ENCODE peak calls at places on chromosome 13, in nine cellular contexts. E is uterus, O is PC-3, Z is breast epithelium, Q is Peyer's patch, X is A549, Y is mammary epithelial cell, W is spleen, B is ascending aorta. I is an unnamed sample.

GRCh38 chr13:49258097-49258796 is 10.5 kb downstream of the CDADC1 start:
- DNase-seq in E (no peak), O (no peak), Z (no peak), Q (no peak), X (no peak), Y (no peak), W (no peak), B (no peak), I (no peak)

GRCh38 chr13:79392882-79393563 is 13.0 kb downstream of the RBM26 start:
- DNase-seq in E (no peak), O (peak; percentile 58), Z (no peak), Q (no peak), X (no peak), Y (peak; percentile 91), W (no peak), B (no peak), I (no peak)

GRCh38 chr13:79455331-79455730 is 25.6 kb upstream of the NDFIP2 start:
- DNase-seq in E (no peak), O (peak; percentile 42), Z (no peak), Q (no peak), X (no peak), Y (peak; percentile 15), W (no peak), B (no peak), I (no peak)

GRCh38 chr13:40539954-40540706 is 126.3 kb downstream of the FOXO1 start:
- DNase-seq in E (no peak), O (peak; percentile 84), Z (no peak), Q (no peak), X (peak; percentile 30), Y (peak; percentile 53), W (no peak), B (no peak), I (peak; percentile 48)

GRCh38 chr13:94416454-94417080 is 62.9 kb downstream of the DCT start:
- DNase-seq in E (no peak), O (peak; percentile 49), Z (no peak), Q (no peak), X (no peak), Y (peak; percentile 15), W (no peak), B (no peak), I (peak; percentile 51)

GRCh38 chr13:106098778-106099177 is 436.7 kb downstream of the EFNB2 start:
- DNase-seq in E (no peak), O (no peak), Z (no peak), Q (no peak), X (no peak), Y (no peak), W (no peak), B (no peak), I (no peak)

GRCh38 chr13:67367385-67367784 is 137.2 kb upstream of the PCDH9 start:
- DNase-seq in E (no peak), O (no peak), Z (no peak), Q (no peak), X (no peak), Y (no peak), W (no peak), B (no peak), I (no peak)

GRCh38 chr13:40982772-40983171 is 36.3 kb downstream of the ELF1 start:
- DNase-seq in E (peak; percentile 43), O (no peak), Z (no peak), Q (no peak), X (no peak), Y (peak; percentile 37), W (no peak), B (no peak), I (no peak)

GRCh38 chr13:31431722-31432137 is 232.0 kb downstream of the B3GLCT start:
- DNase-seq in E (peak; percentile 67), O (peak; percentile 58), Z (no peak), Q (no peak), X (peak; percentile 13), Y (peak; percentile 21), W (no peak), B (peak; percentile 76), I (peak; percentile 22)

GRCh38 chr13:106491928-106492327 is 43.5 kb downstream of the EFNB2 start:
- DNase-seq in E (no peak), O (no peak), Z (no peak), Q (no peak), X (no peak), Y (no peak), W (no peak), B (no peak), I (no peak)

GRCh38 chr13:67351915-67352314 is 121.8 kb upstream of the PCDH9 start:
- DNase-seq in E (no peak), O (no peak), Z (no peak), Q (no peak), X (no peak), Y (no peak), W (no peak), B (no peak), I (no peak)

GRCh38 chr13:90430127-90430526 is 917.4 kb upstream of the MIR17HG start:
- DNase-seq in E (no peak), O (no peak), Z (no peak), Q (no peak), X (no peak), Y (no peak), W (no peak), B (no peak), I (no peak)

GRCh38 chr13:32530841-32531253 is 7.7 kb downstream of the N4BP2L2 start:
- DNase-seq in E (peak; percentile 30), O (no peak), Z (no peak), Q (no peak), X (no peak), Y (peak; percentile 21), W (no peak), B (no peak), I (no peak)

GRCh38 chr13:20715340-20715732 is 11.8 kb downstream of the IL17D start:
- DNase-seq in E (no peak), O (no peak), Z (no peak), Q (no peak), X (no peak), Y (no peak), W (no peak), B (no peak), I (no peak)

DNA sequence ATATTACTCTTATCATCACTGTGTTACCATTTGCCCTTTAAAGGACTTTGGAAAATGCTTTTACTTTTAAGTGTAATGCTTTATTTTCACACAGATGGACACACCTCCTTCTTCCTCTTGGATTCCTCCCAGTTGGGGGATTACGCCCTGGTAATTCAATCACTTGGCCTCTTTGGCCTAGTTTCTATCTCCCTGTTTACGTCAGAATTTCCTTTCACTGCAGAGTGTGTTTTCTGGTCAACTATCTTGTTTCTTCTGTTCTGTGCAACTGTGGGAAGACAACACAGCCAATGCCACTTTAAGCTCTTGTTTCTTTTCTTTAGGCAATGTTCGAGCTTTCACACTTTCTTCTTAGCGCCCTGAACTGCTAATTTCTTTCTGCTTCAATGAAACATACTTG is 257.3 kb upstream of the MAB21L1 start:
- DNase-seq in E (no peak), O (no peak), Z (no peak), Q (no peak), X (no peak), Y (no peak), W (no peak), B (no peak), I (no peak)
- H3K4me1 ChIP-seq in E (no peaks in the 10 kb centered on the region), O (no peaks in the 10 kb centered on the region), Z (no peaks in the 10 kb centered on the region), Q (no peaks in the 10 kb centered on the region), X (no peaks in the 10 kb centered on the region), Y (no peaks in the 10 kb centered on the region), W (no peaks in the 10 kb centered on the region), B (no peaks in the 10 kb centered on the region), I (no peaks in the 10 kb centered on the region)

GRCh38 chr13:26377038-26377437 is 123.1 kb downstream of the CDK8 start:
- DNase-seq in E (no peak), O (peak; percentile 44), Z (no peak), Q (no peak), X (peak; percentile 1), Y (peak; percentile 4), W (no peak), B (no peak), I (peak; percentile 8)
- TF ChIP-seq CTCF in E (no peak), O (peak; percentile 58), Z (no peak), Q (no peak), X (no peak), Y (peak; percentile 53), W (no peak), B (no peak), I (peak; percentile 64)

GRCh38 chr13:71634605-71635443 is 232.2 kb downstream of the DACH1 start:
- DNase-seq in E (no peak), O (no peak), Z (no peak), Q (no peak), X (no peak), Y (no peak), W (no peak), B (no peak), I (no peak)
- H3K4me1 ChIP-seq in E (peaks cover 11% of the 10 kb centered on the region), O (no peaks in the 10 kb centered on the region), Z (no peaks in the 10 kb centered on the region), Q (no peaks in the 10 kb centered on the region), X (no peaks in the 10 kb centered on the region), Y (no peaks in the 10 kb centered on the region), W (no peaks in the 10 kb centered on the region), B (no peaks in the 10 kb centered on the region), I (no peaks in the 10 kb centered on the region)

DNA sequence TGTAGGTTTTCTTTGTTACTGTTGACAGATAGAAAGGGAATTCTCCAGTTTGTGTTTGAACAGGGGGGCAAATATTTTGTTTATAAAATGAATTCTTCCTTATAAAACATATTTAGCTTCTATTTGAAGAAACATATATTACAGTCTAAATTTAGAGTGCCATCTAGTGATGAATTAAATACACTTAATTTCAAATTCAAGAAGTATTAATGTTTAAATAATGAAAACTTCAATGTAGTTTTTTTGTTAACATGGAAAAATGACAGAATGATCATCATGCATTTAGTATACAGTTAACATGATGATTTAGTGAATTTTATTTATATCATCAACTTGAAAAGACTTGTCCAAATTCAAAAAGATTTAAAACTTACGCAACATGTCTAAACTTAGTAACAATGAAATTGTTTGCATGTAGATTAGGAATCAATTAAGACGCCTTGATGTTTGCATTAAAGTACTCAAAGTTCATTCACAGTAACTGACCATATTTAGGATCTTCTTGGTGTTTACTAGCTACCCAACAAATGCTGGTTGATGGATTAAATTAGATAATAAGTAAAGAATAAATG is 765.9 kb upstream of the SLITRK1 start:
- DNase-seq in E (no peak), O (peak; percentile 14), Z (no peak), Q (no peak), X (no peak), Y (no peak), W (no peak), B (no peak), I (no peak)
- TF ChIP-seq CTCF in E (no peak), O (peak; percentile 47), Z (no peak), Q (no peak), X (peak; percentile 18), Y (no peak), W (no peak), B (no peak), I (no peak)